ENCODE peak calls at places on chromosomes 11 and 22, in five cellular contexts. Z is EL, U is Right ventricle myocardium inferior, I is LoVo, C is T-cell. K is an unnamed sample.

GRCh38 chr22:47169801-47170140 is 407.3 kb downstream of the TBC1D22A start:
- DNase-seq in Z (no peak), U (no peak), I (no peak), C (no peak), K (no peak)

GRCh38 chr11:47406896-47407745 is 1.3 kb upstream of the SLC39A13 start:
- DNase-seq in Z (no peak), U (no peak), I (no peak), C (no peak), K (no peak)

GRCh38 chr11:62923634-62924411 is 2.7 kb upstream of the CHRM1 start:
- DNase-seq in Z (no peak), U (no peak), I (no peak), C (peak), K (peak)

GRCh38 chr11:11985016-11985715 is 23.3 kb downstream of the DKK3 start:
- DNase-seq in Z (peak), U (no peak), I (no peak), C (no peak), K (no peak)

GRCh38 chr11:116101737-116102275 is 597.6 kb upstream of the CADM1 start:
- DNase-seq in Z (no peak), U (no peak), I (no peak), C (no peak), K (no peak)

GRCh38 chr22:21865041-21865440 is 2.4 kb downstream of the MAPK1 start:
- DNase-seq in Z (peak), U (no peak), I (no peak), C (no peak), K (no peak)

GRCh38 chr11:29343465-29344333 is 673.1 kb downstream of the KCNA4 start:
- DNase-seq in Z (peak), U (peak), I (peak), C (no peak), K (peak)

GRCh38 chr22:50627452-50627913 is 469 bp downstream of the ARSA start:
- DNase-seq in Z (peak), U (no peak), I (no peak), C (no peak), K (no peak)

GRCh38 chr22:36369922-36370781 is 17.6 kb downstream of the MYH9 start:
- DNase-seq in Z (peak), U (peak), I (peak), C (no peak), K (no peak)

GRCh38 chr11:115990004-115990447 is 485.8 kb upstream of the CADM1 start:
- DNase-seq in Z (no peak), U (no peak), I (no peak), C (no peak), K (peak)

GRCh38 chr22:46736705-46737104 is 1.3 kb downstream of the CERK start:
- DNase-seq in Z (no peak), U (peak), I (no peak), C (no peak), K (no peak)

GRCh38 chr11:94129505-94130335 is 1.1 kb downstream of the PANX1 start:
- DNase-seq in Z (no peak), U (no peak), I (peak), C (no peak), K (no peak)

GRCh38 chr22:46043816-46044717 is 67.1 kb upstream of the WNT7B start:
- DNase-seq in Z (peak), U (no peak), I (peak), C (no peak), K (no peak)

GRCh38 chr11:3340025-3340424 is 38.9 kb downstream of the ZNF195 start:
- DNase-seq in Z (peak), U (no peak), I (peak), C (no peak), K (no peak)

GRCh38 chr22:42662114-42663021 is 13.2 kb upstream of the CYB5R3 start:
- DNase-seq in Z (peak), U (peak), I (peak), C (peak), K (peak)

GRCh38 chr22:31160328-31160978 is 471 bp downstream of the RNF185 start:
- DNase-seq in Z (no peak), U (no peak), I (no peak), C (no peak), K (no peak)

GRCh38 chr11:106331163-106331562 is 253.7 kb downstream of the AASDHPPT start:
- DNase-seq in Z (peak), U (no peak), I (no peak), C (no peak), K (no peak)

GRCh38 chr11:123405123-123405592 is 24.9 kb upstream of the GRAMD1B start:
- DNase-seq in Z (no peak), U (peak), I (no peak), C (no peak), K (peak)

GRCh38 chr22:27107824-27108223 is 450.4 kb downstream of the MIAT start:
- DNase-seq in Z (peak), U (no peak), I (peak), C (no peak), K (no peak)

GRCh38 chr11:65932558-65932919 is 12.7 kb upstream of the TSGA10IP start:
- DNase-seq in Z (peak), U (no peak), I (no peak), C (no peak), K (no peak)

GRCh38 chr11:42770444-42771065 is 541.2 kb upstream of the API5 start:
- DNase-seq in Z (no peak), U (no peak), I (peak), C (no peak), K (peak)

GRCh38 chr22:46023558-46023981 is 46.6 kb upstream of the WNT7B start:
- DNase-seq in Z (peak), U (no peak), I (no peak), C (no peak), K (no peak)

GRCh38 chr11:118907749-118908106 is 18.0 kb downstream of the BCL9L start:
- DNase-seq in Z (peak), U (no peak), I (no peak), C (no peak), K (no peak)

GRCh38 chr11:79304599-79305212 is 136.1 kb downstream of the TENM4 start:
- DNase-seq in Z (no peak), U (no peak), I (no peak), C (no peak), K (no peak)

GRCh38 chr11:75548571-75549272 is 13.3 kb upstream of the SERPINH1 start:
- DNase-seq in Z (no peak), U (no peak), I (no peak), C (no peak), K (no peak)

K was measured in iPS-NIHi11.